ENCODE peak calls at places on chromosomes 1 and 21, in nine cellular contexts. Z is NCI-H2081; U is BE2C; F is fibroblast of the aortic adventitia; T is cardiac fibroblast; K is CD4-positive, alpha-beta T cell; M is MCF 10A; G is MM.1S; P is AG04449. N is an unnamed sample.

GRCh38 chr1:1118011-1118892 is 2.4 kb upstream of the C1orf159 start:
- DNase-seq in K (no peak), U (no peak), Z (no peak), T (no peak), P (no peak), G (no peak), M (no peak), F (no peak), N (no peak)

GRCh38 chr1:212138441-212138840 is 102.9 kb downstream of the DTL start:
- DNase-seq in M (no peak), T (no peak), K (no peak), G (no peak), Z (no peak), U (no peak), P (no peak), F (no peak), N (no peak)

GRCh38 chr1:9400425-9401079 is 107.9 kb downstream of the SPSB1 start:
- DNase-seq in M (no peak), F (no peak), U (no peak), G (peak), Z (no peak), P (no peak), K (no peak), T (no peak), N (peak)

GRCh38 chr1:156420209-156421061 is 51.4 kb downstream of the RHBG start:
- DNase-seq in U (no peak), P (no peak), K (no peak), Z (no peak), M (no peak), F (no peak), T (no peak), G (peak), N (no peak)

GRCh38 chr21:29366532-29366931 is 67.8 kb downstream of the BACH1 start:
- DNase-seq in G (no peak), P (no peak), F (no peak), M (no peak), U (no peak), K (no peak), T (no peak), Z (no peak), N (no peak)

GRCh38 chr1:11499825-11500331 is 20.9 kb downstream of the DISP3 start:
- DNase-seq in P (no peak), G (no peak), K (no peak), F (no peak), U (no peak), T (no peak), Z (peak), M (no peak), N (peak)

GRCh38 chr1:115492880-115493279 is 148.9 kb upstream of the VANGL1 start:
- DNase-seq in M (peak), G (no peak), Z (no peak), T (no peak), F (peak), K (no peak), P (no peak), U (no peak), N (no peak)

GRCh38 chr1:193019442-193020026 is 39.6 kb downstream of the UCHL5 start:
- DNase-seq in M (peak), K (no peak), U (peak), Z (peak), P (no peak), F (peak), T (peak), G (peak), N (peak)

GRCh38 chr1:110605901-110606783 is at the start of gene KCNA2:
- DNase-seq in F (no peak), Z (peak), P (no peak), G (no peak), T (peak), U (peak), M (no peak), K (no peak), N (peak)

GRCh38 chr1:204265665-204266064 is 51.9 kb upstream of the GOLT1A start:
- DNase-seq in P (no peak), F (no peak), G (no peak), K (no peak), T (no peak), M (no peak), Z (no peak), U (no peak), N (no peak)

GRCh38 chr1:40532844-40533424 is 1.5 kb downstream of the ZNF684 start:
- DNase-seq in Z (peak), F (peak), G (peak), U (peak), K (no peak), P (no peak), M (peak), T (peak), N (peak)

GRCh38 chr1:26327956-26328362 is 10.2 kb downstream of the CD52 start:
- DNase-seq in M (no peak), P (no peak), T (no peak), G (no peak), Z (peak), F (no peak), K (no peak), U (no peak), N (no peak)

GRCh38 chr1:212752256-212752933 is 39.2 kb downstream of the NSL1 start:
- DNase-seq in T (peak), P (no peak), G (no peak), M (no peak), K (no peak), Z (no peak), F (peak), U (no peak), N (no peak)

GRCh38 chr21:45456014-45456835 is 51.3 kb downstream of the COL18A1 start:
- DNase-seq in G (no peak), Z (no peak), M (no peak), T (no peak), U (no peak), P (no peak), F (no peak), K (no peak), N (peak)

GRCh38 chr1:76314730-76315129 is 240.2 kb downstream of the ST6GALNAC3 start:
- DNase-seq in M (no peak), U (no peak), F (no peak), P (no peak), K (no peak), T (no peak), G (no peak), Z (no peak), N (no peak)

GRCh38 chr1:225482489-225482950 is 54.7 kb upstream of the LBR start:
- DNase-seq in U (no peak), T (peak), G (no peak), Z (peak), F (peak), M (no peak), K (no peak), P (peak), N (no peak)

GRCh38 chr1:8424539-8425116 is 106.7 kb downstream of the SLC45A1 start:
- DNase-seq in M (no peak), F (no peak), U (no peak), T (peak), G (no peak), Z (no peak), P (no peak), K (peak), N (peak)

GRCh38 chr1:81375884-81376548 is 424.7 kb upstream of the ADGRL2 start:
- DNase-seq in F (no peak), U (no peak), T (no peak), K (no peak), M (no peak), G (no peak), P (no peak), Z (no peak), N (no peak)

GRCh38 chr1:27990920-27991537 is 31.3 kb downstream of the XKR8 start:
- DNase-seq in T (peak), K (no peak), M (no peak), Z (no peak), G (no peak), P (no peak), U (no peak), F (peak), N (no peak)

GRCh38 chr21:42471716-42472330 is 24.2 kb downstream of the RSPH1 start:
- DNase-seq in K (no peak), U (no peak), F (no peak), G (no peak), P (no peak), T (no peak), M (no peak), Z (no peak), N (no peak)

GRCh38 chr1:23979387-23980005 is 631 bp downstream of the SRSF10 start:
- DNase-seq in P (no peak), M (no peak), F (peak), Z (no peak), T (no peak), U (no peak), K (no peak), G (no peak), N (no peak)

GRCh38 chr1:244970236-244970652 is 105.9 kb upstream of the HNRNPU start:
- DNase-seq in U (no peak), K (no peak), Z (peak), F (peak), G (peak), T (no peak), P (no peak), M (peak), N (peak)

GRCh38 chr1:230570724-230571390 is 71.4 kb upstream of the COG2 start:
- DNase-seq in G (no peak), F (no peak), M (peak), P (no peak), T (no peak), U (no peak), Z (no peak), K (no peak), N (no peak)